ENCODE peak calls at places on chromosomes 11 and 22, in six cellular contexts. M is mucosa of descending colon; K is BE2C; Q is cardiac muscle cell; W is CD8-positive, alpha-beta T cell; V is CD4-positive, alpha-beta memory T cell. E is an unnamed sample. For H3K4me1, the result is how much of the 10 kb centered on the place peaks cover.

GRCh38 chr11:70490208-70490607 is 91.9 kb downstream of the CTTN start:
- DNase-seq in M (peak), K (no peak), Q (no peak), W (no peak), V (no peak), E (peak)

GRCh38 chr11:12175694-12176241 is 65.4 kb downstream of the MICAL2 start:
- DNase-seq in M (no peak), K (no peak), Q (peak), W (no peak), V (no peak), E (no peak)

GRCh38 chr22:36347094-36347493 is 40.7 kb downstream of the MYH9 start:
- DNase-seq in M (peak), K (no peak), Q (no peak), W (no peak), V (no peak), E (no peak)

GRCh38 chr11:103326070-103326794 is 217.0 kb downstream of the DYNC2H1 start:
- DNase-seq in M (no peak), K (peak), Q (peak), W (no peak), V (peak), E (no peak)

GRCh38 chr22:22342697-22343602 is 98.4 kb downstream of the VPREB1 start:
- DNase-seq in M (peak), K (peak), Q (peak), W (peak), V (peak), E (peak)

GRCh38 chr22:27952091-27952490 is 33.0 kb upstream of the PITPNB start:
- DNase-seq in M (no peak), K (no peak), Q (peak), W (no peak), V (no peak), E (no peak)

GRCh38 chr11:64085915-64086262 is 50.2 kb downstream of the FLRT1 start:
- DNase-seq in M (no peak), K (peak), Q (no peak), W (no peak), V (no peak), E (no peak)

GRCh38 chr11:115168686-115169085 is 335.5 kb downstream of the CADM1 start:
- DNase-seq in M (no peak), K (no peak), Q (no peak), W (no peak), V (no peak), E (no peak)

GRCh38 chr11:100849009-100849913 is 162.2 kb downstream of the ARHGAP42 start:
- DNase-seq in M (no peak), K (no peak), Q (peak), W (no peak), V (no peak), E (no peak)

GRCh38 chr22:19307872-19308271 is 16.4 kb upstream of the CLTCL1 start:
- DNase-seq in M (no peak), K (no peak), Q (no peak), W (no peak), V (no peak), E (no peak)

GRCh38 chr11:40513281-40513680 is 946.2 kb downstream of the LRRC4C start:
- DNase-seq in M (no peak), K (no peak), Q (no peak), W (no peak), V (no peak), E (no peak)

GRCh38 chr11:118887219-118887618 is 3.5 kb downstream of the CXCR5 start:
- DNase-seq in M (no peak), K (no peak), Q (no peak), W (no peak), V (no peak), E (no peak)

GRCh38 chr11:115659061-115659963 is 155.1 kb upstream of the CADM1 start:
- DNase-seq in M (no peak), K (no peak), Q (no peak), W (no peak), V (no peak), E (peak)

GRCh38 chr11:125874556-125875124 is 12.8 kb upstream of the HYLS1 start:
- DNase-seq in M (no peak), K (peak), Q (peak), W (peak), V (peak), E (no peak)

GRCh38 chr11:113023986-113024385 is 62.8 kb downstream of the NCAM1 start:
- DNase-seq in M (no peak), K (no peak), Q (no peak), W (no peak), V (no peak), E (no peak)

GRCh38 chr22:44365832-44366231 is 53.1 kb upstream of the SHISAL1 start:
- DNase-seq in M (peak), K (peak), Q (no peak), W (no peak), V (no peak), E (peak)

GRCh38 chr11:26319906-26320305 is 12.0 kb upstream of the ANO3 start:
- DNase-seq in M (no peak), K (no peak), Q (peak), W (no peak), V (no peak), E (no peak)

GRCh38 chr11:116772443-116773202 is at the start of gene BUD13:
- DNase-seq in M (peak), K (peak), Q (peak), W (peak), V (peak), E (peak)
- H3K4me1 ChIP-seq in M (under half), K (under half), Q (under half), W (under half), V (under half), E (under half)

GRCh38 chr11:123601737-123602136 is 52.7 kb downstream of the SCN3B start:
- DNase-seq in M (no peak), K (no peak), Q (no peak), W (no peak), V (no peak), E (no peak)
- H3K4me1 ChIP-seq in M (under half), K (under half), Q (under half), W (under half), V (under half), E (under half)

DNA sequence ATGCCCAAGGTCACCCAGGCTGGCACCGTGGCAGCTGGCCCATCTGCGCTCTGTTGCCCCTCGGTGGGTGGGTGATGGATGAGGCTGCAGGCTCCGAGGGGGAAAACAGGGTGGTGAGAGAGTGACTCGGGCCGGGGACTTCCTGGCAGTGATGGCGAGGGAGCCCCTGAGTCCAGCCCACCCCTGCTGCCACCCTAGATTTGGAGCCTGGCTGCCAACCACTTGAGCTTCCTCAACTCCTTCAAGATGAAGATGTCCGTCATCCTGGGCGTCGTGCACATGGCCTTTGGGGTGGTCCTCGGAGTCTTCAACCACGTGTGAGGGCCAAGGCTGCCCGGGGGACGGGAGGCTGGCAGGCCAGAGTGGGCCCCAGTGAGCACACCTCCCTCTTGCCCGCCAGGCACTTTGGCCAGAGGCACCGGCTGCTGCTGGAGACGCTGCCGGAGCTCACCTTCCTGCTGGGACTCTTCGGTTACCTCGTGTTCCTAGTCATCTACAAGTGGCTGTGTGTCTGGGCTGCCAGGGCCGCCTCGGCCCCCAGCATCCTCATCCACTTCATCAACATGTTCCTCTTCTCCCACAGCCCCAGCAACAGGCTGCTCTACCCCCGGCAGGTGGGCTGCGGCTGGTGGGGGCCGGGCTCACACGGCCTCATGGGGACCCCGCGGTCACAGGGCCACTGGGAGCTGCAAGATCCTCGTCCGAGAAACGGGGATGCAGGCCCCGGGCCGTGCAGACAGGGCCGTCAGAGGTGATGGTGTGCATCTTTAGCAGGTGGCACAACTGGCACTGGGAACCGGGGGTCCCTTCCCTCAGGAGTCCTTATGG is 10.1 kb downstream of the TCIRG1 start:
- DNase-seq in M (no peak), K (peak), Q (no peak), W (no peak), V (no peak), E (no peak)
- H3K4me1 ChIP-seq in M (under half), K (under half), Q (under half), W (under half), V (under half), E (under half)

GRCh38 chr11:109264128-109264527 is 157.9 kb upstream of the C11orf87 start:
- DNase-seq in M (no peak), K (no peak), Q (no peak), W (no peak), V (no peak), E (no peak)
- H3K4me1 ChIP-seq in M (under half), K (under half), Q (under half), W (under half), V (under half), E (under half)

GRCh38 chr22:37499789-37500188 is 13.6 kb upstream of the MFNG start:
- DNase-seq in M (no peak), K (peak), Q (no peak), W (no peak), V (no peak), E (no peak)

GRCh38 chr22:37500745-37501144 is 14.6 kb upstream of the MFNG start:
- DNase-seq in M (no peak), K (no peak), Q (no peak), W (no peak), V (no peak), E (no peak)

GRCh38 chr22:37496651-37497599 is 10.7 kb upstream of the MFNG start:
- DNase-seq in M (no peak), K (no peak), Q (peak), W (no peak), V (no peak), E (no peak)

GRCh38 chr22:37499006-37499707 is 13.0 kb upstream of the MFNG start:
- DNase-seq in M (no peak), K (no peak), Q (no peak), W (no peak), V (no peak), E (no peak)

GRCh38 chr22:37498289-37498909 is 12.2 kb upstream of the MFNG start:
- DNase-seq in M (peak), K (peak), Q (no peak), W (peak), V (peak), E (no peak)
- H3K4me1 ChIP-seq in M (under half), K (under half), Q (under half), W (under half), V (under half), E (under half)

GRCh38 chr11:124748100-124748418 is 4.0 kb downstream of the VSIG2 start:
- DNase-seq in M (no peak), K (no peak), Q (no peak), W (no peak), V (no peak), E (no peak)

GRCh38 chr11:124746621-124747243 is 5.3 kb downstream of the VSIG2 start:
- DNase-seq in M (peak), K (peak), Q (peak), W (peak), V (peak), E (peak)

GRCh38 chr11:124747406-124748099 is 4.5 kb downstream of the VSIG2 start:
- DNase-seq in M (no peak), K (no peak), Q (no peak), W (no peak), V (no peak), E (no peak)

GRCh38 chr11:124749920-124750319 is 2.1 kb downstream of the VSIG2 start:
- DNase-seq in M (no peak), K (no peak), Q (no peak), W (no peak), V (no peak), E (no peak)

GRCh38 chr11:124748481-124749338 is 3.3 kb downstream of the VSIG2 start:
- DNase-seq in M (peak), K (no peak), Q (no peak), W (no peak), V (no peak), E (no peak)
- H3K4me1 ChIP-seq in M (under half), K (under half), Q (under half), W (under half), V (under half), E (half or more)

DNA sequence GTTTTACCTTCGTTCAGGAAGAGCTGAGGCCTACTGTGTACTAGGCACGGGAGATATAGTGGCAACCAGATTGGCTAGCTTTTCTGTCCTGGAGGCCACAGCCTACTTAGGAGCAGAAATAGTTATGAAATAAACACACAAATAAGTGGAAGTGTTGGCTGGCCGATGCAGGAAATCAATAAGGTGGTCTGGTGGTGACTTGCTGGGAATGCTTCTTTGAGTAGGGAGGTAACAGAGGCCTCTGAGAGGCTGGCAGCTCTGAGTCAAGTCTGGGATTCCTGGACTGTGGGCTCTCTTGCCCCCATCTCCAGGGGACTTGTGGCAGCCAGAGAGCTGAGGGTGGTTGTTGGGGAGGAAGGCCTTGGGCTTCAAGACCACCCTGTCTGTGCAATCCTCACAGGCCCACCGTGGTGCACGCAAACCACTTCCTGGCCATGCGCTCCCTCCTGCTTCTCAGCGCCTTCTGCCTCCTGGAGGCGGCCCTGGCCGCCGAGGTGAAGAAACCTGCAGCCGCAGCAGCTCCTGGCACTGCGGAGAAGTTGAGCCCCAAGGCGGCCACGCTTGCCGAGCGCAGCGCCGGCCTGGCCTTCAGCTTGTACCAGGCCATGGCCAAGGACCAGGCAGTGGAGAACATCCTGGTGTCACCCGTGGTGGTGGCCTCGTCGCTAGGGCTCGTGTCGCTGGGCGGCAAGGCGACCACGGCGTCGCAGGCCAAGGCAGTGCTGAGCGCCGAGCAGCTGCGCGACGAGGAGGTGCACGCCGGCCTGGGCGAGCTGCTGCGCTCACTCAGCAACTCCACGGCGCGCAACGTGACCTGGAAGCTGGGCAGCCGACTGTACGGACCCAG is 4.1 kb downstream of the SERPINH1 start:
- DNase-seq in M (no peak), K (no peak), Q (no peak), W (no peak), V (no peak), E (no peak)
- H3K4me1 ChIP-seq in M (under half), K (under half), Q (under half), W (under half), V (under half), E (half or more)

DNA sequence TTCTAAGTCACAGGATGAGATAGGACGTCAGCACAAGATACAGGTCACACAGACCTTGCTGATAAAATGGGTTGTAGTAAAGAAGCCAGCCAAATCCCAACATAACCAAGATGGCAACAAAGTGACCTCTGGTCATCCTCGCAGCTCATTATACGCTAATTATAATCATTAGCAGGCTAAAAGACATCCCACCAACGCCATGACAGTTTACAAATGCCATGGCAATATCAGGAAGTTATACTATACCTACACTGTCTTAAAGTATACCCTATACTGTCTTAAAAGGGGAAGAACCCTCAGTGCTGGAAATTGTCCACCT is 46.7 kb upstream of the FTH1 start:
- DNase-seq in M (no peak), K (no peak), Q (no peak), W (no peak), V (no peak), E (no peak)
- H3K4me1 ChIP-seq in M (under half), K (under half), Q (under half), W (under half), V (under half), E (under half)

DNA sequence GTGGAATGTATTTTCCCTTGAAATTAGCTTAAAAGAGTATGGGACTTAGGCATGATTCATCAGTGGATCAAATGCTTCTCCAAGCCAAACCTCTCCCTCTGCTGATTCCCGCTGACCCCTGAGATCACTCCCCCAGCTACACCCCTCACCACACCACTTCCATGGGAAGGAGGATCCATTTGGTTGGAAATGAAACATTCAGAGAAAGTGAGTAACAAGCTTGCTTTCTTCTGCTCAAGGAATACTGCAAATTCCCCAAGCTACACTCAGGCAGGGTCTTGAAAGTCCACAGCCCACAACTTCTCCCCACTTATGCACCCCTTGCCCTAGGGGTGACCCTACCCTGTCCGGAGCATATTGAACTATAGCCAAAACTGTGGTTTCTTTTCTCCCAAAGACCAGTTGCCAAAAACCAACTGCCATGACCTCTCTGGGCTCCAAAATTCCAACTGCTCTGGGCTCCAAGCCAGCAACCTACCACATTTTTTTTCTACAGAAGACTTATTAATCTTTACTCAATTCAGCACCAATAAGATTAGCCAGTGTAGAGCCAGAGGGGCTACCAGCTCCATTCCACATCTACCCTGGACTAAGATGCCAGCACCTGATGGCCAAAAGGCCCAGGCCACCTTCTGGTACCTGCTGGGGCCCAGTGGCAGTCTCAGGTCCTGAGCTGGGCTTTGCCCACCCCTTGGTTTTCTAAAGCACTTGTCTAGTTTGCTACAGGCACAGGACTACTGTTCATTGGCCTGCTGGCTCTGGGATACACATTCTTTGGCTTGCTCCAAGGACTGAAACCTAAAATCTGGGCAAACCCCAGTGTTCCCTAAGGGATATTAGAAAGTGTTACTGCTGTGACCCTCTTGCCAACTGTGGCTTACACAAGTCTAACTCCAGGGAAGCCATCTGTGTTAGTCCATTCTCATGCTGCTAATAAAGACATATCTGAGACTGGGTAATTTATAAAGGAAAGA is 101.1 kb downstream of the MICAL3 start:
- DNase-seq in M (no peak), K (no peak), Q (peak), W (no peak), V (no peak), E (no peak)
- H3K4me1 ChIP-seq in M (under half), K (under half), Q (half or more), W (under half), V (under half), E (half or more)

DNA sequence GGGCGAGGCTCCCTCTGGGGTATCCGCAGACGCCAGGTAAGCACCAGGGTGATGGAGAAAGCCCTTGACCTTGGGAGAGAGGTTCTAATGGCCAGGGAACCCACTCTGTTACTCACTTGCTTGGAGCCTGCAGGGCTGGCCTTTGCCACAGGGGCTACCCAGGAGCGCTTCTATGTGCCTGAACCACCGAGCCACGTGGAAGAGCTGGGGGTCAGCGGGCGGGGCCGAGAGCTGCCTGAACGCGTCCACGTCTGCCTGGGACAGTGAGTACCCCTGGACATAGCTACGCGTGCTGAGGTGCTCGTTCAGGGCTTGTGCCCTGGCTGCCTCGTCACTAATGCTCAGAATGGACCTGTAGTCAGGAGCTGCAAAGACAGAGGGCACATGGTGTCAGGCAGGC is 9.6 kb downstream of the CARS1 start:
- DNase-seq in M (no peak), K (no peak), Q (no peak), W (no peak), V (no peak), E (no peak)
- H3K4me1 ChIP-seq in M (under half), K (under half), Q (under half), W (under half), V (under half), E (under half)

E was measured in lower lobe of right lung.